ENCODE peak calls at places on chromosome 21, in eight cellular contexts. One of them, this sample, is unnamed.

GRCh38 chr21:18517905-18518566 is 114.5 kb upstream of the TMPRSS15 start:
- DNase-seq in neural crest cell: no peak
- DNase-seq in PC-3: no peak
- DNase-seq in choroid plexus epithelial cell: no peak
- DNase-seq in thoracic aorta: no peak
- DNase-seq in left ventricle myocardium inferior: no peak
- DNase-seq in endothelial cell: no peak
- DNase-seq in adrenal gland: no peak
- DNase-seq in this sample: no peak

GRCh38 chr21:34724131-34724856 is 55.5 kb downstream of the CLIC6 start:
- DNase-seq in neural crest cell: no peak
- DNase-seq in PC-3: no peak
- DNase-seq in choroid plexus epithelial cell: no peak
- DNase-seq in thoracic aorta: no peak
- DNase-seq in left ventricle myocardium inferior: no peak
- DNase-seq in endothelial cell: no peak
- DNase-seq in adrenal gland: no peak
- DNase-seq in this sample: no peak

GRCh38 chr21:45990741-45991605 is 9.4 kb downstream of the COL6A1 start:
- DNase-seq in neural crest cell: no peak
- DNase-seq in PC-3: no peak
- DNase-seq in choroid plexus epithelial cell: no peak
- DNase-seq in thoracic aorta: peak; percentile 1
- DNase-seq in left ventricle myocardium inferior: peak; percentile 18
- DNase-seq in endothelial cell: peak; percentile 2
- DNase-seq in adrenal gland: peak; percentile 11
- DNase-seq in this sample: peak; percentile 10

GRCh38 chr21:38989745-38990423 is 184.2 kb downstream of the ETS2 start:
- DNase-seq in neural crest cell: peak; percentile 19
- DNase-seq in PC-3: peak; percentile 48
- DNase-seq in choroid plexus epithelial cell: peak; percentile 91
- DNase-seq in thoracic aorta: no peak
- DNase-seq in left ventricle myocardium inferior: no peak
- DNase-seq in endothelial cell: no peak
- DNase-seq in adrenal gland: no peak
- DNase-seq in this sample: no peak

GRCh38 chr21:45323487-45324380 is 36.0 kb upstream of the POFUT2 start:
- DNase-seq in neural crest cell: no peak
- DNase-seq in PC-3: no peak
- DNase-seq in choroid plexus epithelial cell: no peak
- DNase-seq in thoracic aorta: peak; percentile 39
- DNase-seq in left ventricle myocardium inferior: peak; percentile 11
- DNase-seq in endothelial cell: no peak
- DNase-seq in adrenal gland: no peak
- DNase-seq in this sample: no peak

GRCh38 chr21:34796518-34797201 is 127.9 kb downstream of the CLIC6 start:
- DNase-seq in neural crest cell: no peak
- DNase-seq in PC-3: peak; percentile 26
- DNase-seq in choroid plexus epithelial cell: no peak
- DNase-seq in thoracic aorta: no peak
- DNase-seq in left ventricle myocardium inferior: no peak
- DNase-seq in endothelial cell: no peak
- DNase-seq in adrenal gland: no peak
- DNase-seq in this sample: no peak

GRCh38 chr21:42019101-42019605 is 9.0 kb upstream of the ZBTB21 start:
- DNase-seq in neural crest cell: no peak
- DNase-seq in PC-3: no peak
- DNase-seq in choroid plexus epithelial cell: no peak
- DNase-seq in thoracic aorta: no peak
- DNase-seq in left ventricle myocardium inferior: no peak
- DNase-seq in endothelial cell: no peak
- DNase-seq in adrenal gland: no peak
- DNase-seq in this sample: no peak

GRCh38 chr21:16460936-16461335 is 731.2 kb downstream of the USP25 start:
- DNase-seq in neural crest cell: no peak
- DNase-seq in PC-3: no peak
- DNase-seq in choroid plexus epithelial cell: no peak
- DNase-seq in thoracic aorta: no peak
- DNase-seq in left ventricle myocardium inferior: no peak
- DNase-seq in endothelial cell: no peak
- DNase-seq in adrenal gland: no peak
- DNase-seq in this sample: no peak

GRCh38 chr21:45276620-45277019 is 11.1 kb downstream of the POFUT2 start:
- DNase-seq in neural crest cell: no peak
- DNase-seq in PC-3: no peak
- DNase-seq in choroid plexus epithelial cell: no peak
- DNase-seq in thoracic aorta: no peak
- DNase-seq in left ventricle myocardium inferior: no peak
- DNase-seq in endothelial cell: no peak
- DNase-seq in adrenal gland: peak; percentile 6
- DNase-seq in this sample: no peak

GRCh38 chr21:15093216-15093615 is 28.4 kb upstream of the NRIP1 start:
- DNase-seq in neural crest cell: no peak
- DNase-seq in PC-3: no peak
- DNase-seq in choroid plexus epithelial cell: no peak
- DNase-seq in thoracic aorta: no peak
- DNase-seq in left ventricle myocardium inferior: no peak
- DNase-seq in endothelial cell: no peak
- DNase-seq in adrenal gland: no peak
- DNase-seq in this sample: no peak

GRCh38 chr21:44547656-44548331 is 3.5 kb downstream of the KRTAP10-2 start:
- DNase-seq in neural crest cell: no peak
- DNase-seq in PC-3: no peak
- DNase-seq in choroid plexus epithelial cell: no peak
- DNase-seq in thoracic aorta: no peak
- DNase-seq in left ventricle myocardium inferior: no peak
- DNase-seq in endothelial cell: no peak
- DNase-seq in adrenal gland: no peak
- DNase-seq in this sample: peak; percentile 13

GRCh38 chr21:45994738-45995685 is 13.4 kb downstream of the COL6A1 start:
- DNase-seq in neural crest cell: no peak
- DNase-seq in PC-3: no peak
- DNase-seq in choroid plexus epithelial cell: no peak
- DNase-seq in thoracic aorta: no peak
- DNase-seq in left ventricle myocardium inferior: peak; percentile 11
- DNase-seq in endothelial cell: peak; percentile 2
- DNase-seq in adrenal gland: no peak
- DNase-seq in this sample: no peak

GRCh38 chr21:43279578-43279894 is 110.7 kb downstream of the CRYAA start:
- DNase-seq in neural crest cell: no peak
- DNase-seq in PC-3: no peak
- DNase-seq in choroid plexus epithelial cell: no peak
- DNase-seq in thoracic aorta: no peak
- DNase-seq in left ventricle myocardium inferior: peak; percentile 2
- DNase-seq in endothelial cell: no peak
- DNase-seq in adrenal gland: no peak
- DNase-seq in this sample: no peak

GRCh38 chr21:26782754-26783153 is 62.5 kb downstream of the ADAMTS1 start:
- DNase-seq in neural crest cell: no peak
- DNase-seq in PC-3: no peak
- DNase-seq in choroid plexus epithelial cell: no peak
- DNase-seq in thoracic aorta: no peak
- DNase-seq in left ventricle myocardium inferior: no peak
- DNase-seq in endothelial cell: no peak
- DNase-seq in adrenal gland: no peak
- DNase-seq in this sample: no peak

GRCh38 chr21:38306407-38306806 is 49.6 kb downstream of the KCNJ15 start:
- DNase-seq in neural crest cell: no peak
- DNase-seq in PC-3: peak; percentile 40
- DNase-seq in choroid plexus epithelial cell: peak; percentile 81
- DNase-seq in thoracic aorta: no peak
- DNase-seq in left ventricle myocardium inferior: no peak
- DNase-seq in endothelial cell: no peak
- DNase-seq in adrenal gland: no peak
- DNase-seq in this sample: no peak

GRCh38 chr21:37210017-37210593 is 57.0 kb downstream of the VPS26C start:
- DNase-seq in neural crest cell: no peak
- DNase-seq in PC-3: no peak
- DNase-seq in choroid plexus epithelial cell: no peak
- DNase-seq in thoracic aorta: no peak
- DNase-seq in left ventricle myocardium inferior: no peak
- DNase-seq in endothelial cell: no peak
- DNase-seq in adrenal gland: no peak
- DNase-seq in this sample: no peak

GRCh38 chr21:19855522-19855921 is 1142.7 kb upstream of the NCAM2 start:
- DNase-seq in neural crest cell: no peak
- DNase-seq in PC-3: no peak
- DNase-seq in choroid plexus epithelial cell: no peak
- DNase-seq in thoracic aorta: no peak
- DNase-seq in left ventricle myocardium inferior: no peak
- DNase-seq in endothelial cell: no peak
- DNase-seq in adrenal gland: no peak
- DNase-seq in this sample: no peak

DNA sequence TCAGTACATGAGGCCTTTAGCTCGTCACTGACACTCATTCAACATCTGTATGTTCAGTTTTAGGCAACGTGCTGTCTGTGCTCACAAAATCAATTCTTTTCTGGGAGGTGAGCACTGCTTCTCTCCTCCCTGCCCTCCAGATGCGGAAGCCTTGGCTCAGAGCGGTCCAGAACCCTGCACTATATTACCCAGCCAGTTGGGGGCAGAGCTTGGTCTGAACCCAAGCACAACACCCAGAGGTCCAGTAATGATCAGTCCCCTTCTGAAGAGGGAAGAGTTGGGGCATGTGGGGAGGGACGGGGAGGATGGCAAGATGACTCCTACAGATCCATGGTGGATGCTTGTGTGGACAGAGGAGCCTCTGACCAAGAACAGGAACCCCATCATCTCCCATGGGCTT is 5.6 kb upstream of the DSCAM start:
- DNase-seq in neural crest cell: no peak
- DNase-seq in PC-3: no peak
- DNase-seq in choroid plexus epithelial cell: no peak
- DNase-seq in thoracic aorta: no peak
- DNase-seq in left ventricle myocardium inferior: no peak
- DNase-seq in endothelial cell: no peak
- DNase-seq in adrenal gland: no peak
- DNase-seq in this sample: no peak
- TF ChIP-seq CTCF in neural crest cell: no peak
- TF ChIP-seq CTCF in PC-3: no peak
- TF ChIP-seq CTCF in choroid plexus epithelial cell: no peak
- TF ChIP-seq CTCF in thoracic aorta: no peak
- TF ChIP-seq CTCF in left ventricle myocardium inferior: no peak
- TF ChIP-seq CTCF in endothelial cell: no peak
- TF ChIP-seq CTCF in adrenal gland: no peak
- TF ChIP-seq CTCF in this sample: no peak

DNA sequence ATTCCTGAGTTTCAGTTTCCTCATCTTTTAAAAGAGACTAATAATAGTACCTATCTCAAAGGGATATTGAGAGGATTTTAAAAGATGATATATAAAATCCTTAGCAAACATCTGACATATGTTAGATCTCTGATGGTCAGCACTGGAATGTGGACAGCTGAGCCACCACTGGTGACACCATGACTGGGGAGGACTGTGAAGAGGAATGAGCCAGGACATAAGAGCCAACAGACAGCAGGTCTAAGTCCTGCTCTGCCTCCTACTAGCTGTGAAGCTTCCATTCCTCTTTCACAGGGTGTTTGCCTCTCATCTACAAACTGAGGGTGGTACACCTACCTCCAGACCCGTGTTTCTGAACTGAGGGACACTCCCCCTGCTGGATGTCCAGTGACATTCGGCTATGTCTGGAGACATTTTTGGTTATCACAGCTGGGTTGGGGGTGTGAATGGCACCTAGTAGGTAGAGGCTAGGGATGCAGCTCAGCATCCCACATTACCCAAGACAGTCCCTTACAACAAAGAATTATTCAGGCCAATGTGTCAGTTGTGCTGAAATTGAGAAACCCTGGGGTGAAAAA is 109.1 kb upstream of the OLIG2 start:
- DNase-seq in neural crest cell: no peak
- DNase-seq in PC-3: peak; percentile 39
- DNase-seq in choroid plexus epithelial cell: no peak
- DNase-seq in thoracic aorta: no peak
- DNase-seq in left ventricle myocardium inferior: no peak
- DNase-seq in endothelial cell: no peak
- DNase-seq in adrenal gland: no peak
- DNase-seq in this sample: no peak
- TF ChIP-seq CTCF in neural crest cell: peak; percentile 33
- TF ChIP-seq CTCF in PC-3: peak; percentile 67
- TF ChIP-seq CTCF in choroid plexus epithelial cell: peak; percentile 18
- TF ChIP-seq CTCF in thoracic aorta: no peak
- TF ChIP-seq CTCF in left ventricle myocardium inferior: no peak
- TF ChIP-seq CTCF in endothelial cell: peak; percentile 42
- TF ChIP-seq CTCF in adrenal gland: no peak
- TF ChIP-seq CTCF in this sample: peak; percentile 16

GRCh38 chr21:25456672-25457071 is 150.6 kb downstream of the MRPL39 start:
- DNase-seq in neural crest cell: no peak
- DNase-seq in PC-3: peak; percentile 52
- DNase-seq in choroid plexus epithelial cell: peak; percentile 79
- DNase-seq in thoracic aorta: no peak
- DNase-seq in left ventricle myocardium inferior: no peak
- DNase-seq in endothelial cell: no peak
- DNase-seq in adrenal gland: no peak
- DNase-seq in this sample: no peak

GRCh38 chr21:25457946-25458345 is 149.3 kb downstream of the MRPL39 start:
- DNase-seq in neural crest cell: no peak
- DNase-seq in PC-3: no peak
- DNase-seq in choroid plexus epithelial cell: no peak
- DNase-seq in thoracic aorta: no peak
- DNase-seq in left ventricle myocardium inferior: no peak
- DNase-seq in endothelial cell: no peak
- DNase-seq in adrenal gland: no peak
- DNase-seq in this sample: no peak

GRCh38 chr21:25457411-25457810 is 149.9 kb downstream of the MRPL39 start:
- DNase-seq in neural crest cell: no peak
- DNase-seq in PC-3: peak; percentile 77
- DNase-seq in choroid plexus epithelial cell: peak; percentile 90
- DNase-seq in thoracic aorta: no peak
- DNase-seq in left ventricle myocardium inferior: no peak
- DNase-seq in endothelial cell: no peak
- DNase-seq in adrenal gland: no peak
- DNase-seq in this sample: no peak

GRCh38 chr21:25449950-25450349 is 157.3 kb downstream of the MRPL39 start:
- DNase-seq in neural crest cell: no peak
- DNase-seq in PC-3: no peak
- DNase-seq in choroid plexus epithelial cell: no peak
- DNase-seq in thoracic aorta: no peak
- DNase-seq in left ventricle myocardium inferior: no peak
- DNase-seq in endothelial cell: no peak
- DNase-seq in adrenal gland: no peak
- DNase-seq in this sample: no peak

DNA sequence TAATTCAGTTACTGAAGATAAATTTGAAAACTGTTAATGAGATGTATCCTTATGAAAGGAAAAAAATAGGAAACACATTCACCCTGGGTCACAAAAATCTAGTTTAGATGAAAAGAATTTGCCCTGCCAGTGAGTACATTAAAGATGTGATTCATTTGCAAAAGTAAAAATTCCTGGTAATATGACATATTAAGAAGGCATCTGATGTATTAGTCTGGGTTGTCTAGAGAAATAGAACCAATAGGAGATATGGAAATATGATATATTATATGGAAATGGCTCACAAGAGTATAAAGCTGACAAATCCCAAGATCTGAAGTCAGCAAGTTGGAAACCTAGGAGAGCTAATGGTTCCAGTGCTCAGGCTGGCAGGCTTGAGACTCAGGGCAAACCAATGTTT is 153.8 kb downstream of the MRPL39 start:
- DNase-seq in neural crest cell: no peak
- DNase-seq in PC-3: peak; percentile 26
- DNase-seq in choroid plexus epithelial cell: no peak
- DNase-seq in thoracic aorta: no peak
- DNase-seq in left ventricle myocardium inferior: no peak
- DNase-seq in endothelial cell: no peak
- DNase-seq in adrenal gland: no peak
- DNase-seq in this sample: no peak
- TF ChIP-seq CTCF in neural crest cell: no peak
- TF ChIP-seq CTCF in PC-3: no peak
- TF ChIP-seq CTCF in choroid plexus epithelial cell: no peak
- TF ChIP-seq CTCF in thoracic aorta: no peak
- TF ChIP-seq CTCF in left ventricle myocardium inferior: no peak
- TF ChIP-seq CTCF in endothelial cell: no peak
- TF ChIP-seq CTCF in adrenal gland: no peak
- TF ChIP-seq CTCF in this sample: no peak

GRCh38 chr21:30268608-30269197 is 14.0 kb downstream of the KRTAP24-1 start:
- DNase-seq in neural crest cell: no peak
- DNase-seq in PC-3: peak; percentile 35
- DNase-seq in choroid plexus epithelial cell: peak; percentile 5
- DNase-seq in thoracic aorta: no peak
- DNase-seq in left ventricle myocardium inferior: no peak
- DNase-seq in endothelial cell: no peak
- DNase-seq in adrenal gland: no peak
- DNase-seq in this sample: no peak
- TF ChIP-seq CTCF in neural crest cell: peak; percentile 39
- TF ChIP-seq CTCF in PC-3: peak; percentile 57
- TF ChIP-seq CTCF in choroid plexus epithelial cell: peak; percentile 31
- TF ChIP-seq CTCF in thoracic aorta: no peak
- TF ChIP-seq CTCF in left ventricle myocardium inferior: no peak
- TF ChIP-seq CTCF in endothelial cell: peak; percentile 44
- TF ChIP-seq CTCF in adrenal gland: no peak
- TF ChIP-seq CTCF in this sample: no peak